ENCODE peak calls at places on chromosomes 5 and 9, in nine cellular contexts. E is GM23338, T is OCI-LY7, O is PC-3, A is GM23248, S is neural progenitor cell, J is hepatocyte, Z is SK-N-SH, C is MM.1S. K is an unnamed sample.

GRCh38 chr9:13956107-13956506 is 357.8 kb downstream of the NFIB start:
- DNase-seq in E (no peak), T (no peak), O (peak), A (no peak), S (no peak), J (no peak), Z (no peak), C (no peak), K (no peak)

GRCh38 chr5:90050135-90050534 is 359.4 kb downstream of the CETN3 start:
- DNase-seq in E (no peak), T (no peak), O (no peak), A (no peak), S (no peak), J (no peak), Z (no peak), C (no peak), K (no peak)

GRCh38 chr5:7849531-7850240 is 1.2 kb downstream of the CFAP90 start:
- DNase-seq in E (peak), T (no peak), O (no peak), A (peak), S (peak), J (peak), Z (peak), C (no peak), K (no peak)

GRCh38 chr5:154189256-154189818 is 1.2 kb upstream of the GALNT10 start:
- DNase-seq in E (peak), T (no peak), O (no peak), A (peak), S (peak), J (no peak), Z (peak), C (peak), K (no peak)

GRCh38 chr5:30384171-30384570 is 809.3 kb upstream of the CDH6 start:
- DNase-seq in E (no peak), T (no peak), O (no peak), A (no peak), S (no peak), J (no peak), Z (no peak), C (no peak), K (no peak)

GRCh38 chr9:1429328-1429727 is 379.2 kb downstream of the DMRT2 start:
- DNase-seq in E (peak), T (no peak), O (peak), A (peak), S (no peak), J (no peak), Z (peak), C (no peak), K (no peak)

GRCh38 chr5:61280205-61280604 is 51.9 kb upstream of the ZSWIM6 start:
- DNase-seq in E (no peak), T (no peak), O (peak), A (peak), S (no peak), J (peak), Z (no peak), C (no peak), K (peak)

GRCh38 chr5:67416986-67417385 is 220.4 kb upstream of the CD180 start:
- DNase-seq in E (peak), T (no peak), O (no peak), A (no peak), S (peak), J (no peak), Z (no peak), C (no peak), K (no peak)

GRCh38 chr9:129052592-129052991 is 16.2 kb downstream of the MIGA2 start:
- DNase-seq in E (no peak), T (no peak), O (peak), A (no peak), S (no peak), J (no peak), Z (no peak), C (no peak), K (peak)

GRCh38 chr9:2085719-2086515 is 70.8 kb downstream of the SMARCA2 start:
- DNase-seq in E (no peak), T (no peak), O (no peak), A (peak), S (no peak), J (no peak), Z (peak), C (no peak), K (no peak)

GRCh38 chr5:24749701-24750100 is 104.9 kb upstream of the CDH10 start:
- DNase-seq in E (no peak), T (no peak), O (no peak), A (no peak), S (no peak), J (no peak), Z (no peak), C (no peak), K (no peak)

DNA sequence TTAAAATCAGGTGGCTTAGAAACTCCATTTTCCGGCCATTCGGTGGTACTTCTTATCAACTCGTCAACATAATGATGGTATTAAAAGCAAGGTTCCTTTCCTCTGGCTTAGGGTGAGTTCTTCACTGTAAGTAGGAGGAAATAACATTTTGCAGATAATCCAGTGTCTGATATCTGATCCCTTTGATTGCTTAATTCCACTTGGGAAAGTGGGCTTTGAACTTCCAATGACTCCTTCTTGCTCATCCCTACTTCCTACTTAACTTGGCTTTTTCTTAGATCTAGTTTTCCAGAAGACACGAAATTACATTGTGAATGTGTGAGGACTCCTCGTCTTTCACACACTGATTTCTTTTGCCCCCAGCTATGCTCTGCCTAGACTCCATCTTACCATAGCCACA is 31.5 kb downstream of the DDX31 start:
- DNase-seq in E (no peak), T (no peak), O (peak), A (peak), S (no peak), J (no peak), Z (no peak), C (no peak), K (no peak)
- TF ChIP-seq EZH2phosphoT487 in E (no peak), T (no peak), O (no peak), A (no peak), S (no peak), J (no peak), Z (no peak), C (no peak), K (no peak)

GRCh38 chr9:97889941-97890557 is 32.3 kb downstream of the TRMO start:
- DNase-seq in E (peak), T (peak), O (peak), A (peak), S (peak), J (no peak), Z (peak), C (peak), K (no peak)
- TF ChIP-seq EZH2phosphoT487 in E (no peak), T (no peak), O (no peak), A (no peak), S (no peak), J (no peak), Z (no peak), C (no peak), K (no peak)

DNA sequence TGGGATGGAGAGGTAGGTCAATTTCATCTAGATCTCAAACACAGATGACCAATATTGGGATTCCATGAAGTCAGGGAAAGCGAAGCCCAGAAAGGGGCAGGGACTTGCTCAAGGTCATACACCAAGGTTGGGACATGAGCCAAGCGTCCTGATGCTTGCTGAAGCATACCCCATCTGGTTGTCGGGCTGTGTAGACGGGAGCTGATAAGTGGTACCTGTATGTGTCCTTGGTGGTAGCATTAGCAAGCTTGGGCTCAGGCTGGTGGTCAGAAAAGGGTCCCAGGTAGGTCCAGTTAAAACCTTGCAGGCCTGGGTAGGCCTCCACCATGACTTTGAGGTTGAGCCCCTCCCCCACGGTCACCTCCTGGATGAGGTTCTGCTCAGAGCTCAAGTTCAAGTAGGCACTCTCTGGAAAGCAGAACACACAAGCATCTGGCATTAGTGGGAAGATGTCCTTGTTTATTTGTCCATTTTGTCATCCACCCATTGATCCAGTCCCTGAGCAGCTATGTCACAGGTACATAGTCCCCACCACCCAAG is 13.2 kb downstream of the CSF1R start:
- DNase-seq in E (no peak), T (no peak), O (no peak), A (no peak), S (no peak), J (no peak), Z (no peak), C (no peak), K (no peak)
- TF ChIP-seq EZH2phosphoT487 in E (no peak), T (no peak), O (no peak), A (no peak), S (no peak), J (no peak), Z (no peak), C (no peak), K (no peak)

GRCh38 chr5:115859378-115859777 is 17.6 kb downstream of the AP3S1 start:
- DNase-seq in E (no peak), T (no peak), O (no peak), A (peak), S (no peak), J (no peak), Z (no peak), C (no peak), K (no peak)
- TF ChIP-seq EZH2phosphoT487 in E (no peak), T (no peak), O (no peak), A (no peak), S (no peak), J (no peak), Z (no peak), C (no peak), K (no peak)

DNA sequence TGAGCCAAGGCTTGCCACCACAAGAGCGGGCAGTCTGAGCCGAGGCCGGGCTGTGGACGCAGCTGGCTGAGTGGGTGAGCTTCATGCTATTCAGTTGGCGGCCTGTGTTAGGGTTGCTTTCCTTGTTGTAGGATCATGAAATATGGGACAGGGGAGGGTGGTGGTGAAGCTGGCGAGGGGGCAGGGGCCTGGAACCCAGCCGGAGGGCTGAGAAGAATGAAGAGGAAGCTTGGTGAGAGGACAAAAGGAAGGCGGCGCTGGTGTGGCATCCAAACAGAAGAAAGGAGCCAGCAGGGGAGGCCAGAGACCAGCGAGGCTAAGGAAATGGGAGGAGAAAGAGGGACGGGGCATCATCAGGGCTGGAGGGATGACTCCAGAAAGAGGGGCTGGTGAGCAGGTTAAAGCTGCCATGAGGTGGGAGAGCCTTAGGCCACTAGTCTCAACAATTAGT is 18.3 kb downstream of the RALGPS1 start:
- DNase-seq in E (peak), T (no peak), O (no peak), A (no peak), S (peak), J (no peak), Z (no peak), C (no peak), K (no peak)
- TF ChIP-seq EZH2phosphoT487 in E (no peak), T (no peak), O (no peak), A (no peak), S (no peak), J (no peak), Z (no peak), C (no peak), K (no peak)

GRCh38 chr5:135016926-135017325 is 17.1 kb downstream of the PITX1 start:
- DNase-seq in E (no peak), T (no peak), O (no peak), A (no peak), S (no peak), J (no peak), Z (no peak), C (no peak), K (no peak)
- TF ChIP-seq EZH2phosphoT487 in E (no peak), T (no peak), O (no peak), A (no peak), S (no peak), J (no peak), Z (no peak), C (no peak), K (no peak)

GRCh38 chr5:158947831-158948230 is 151.9 kb downstream of the EBF1 start:
- DNase-seq in E (no peak), T (no peak), O (no peak), A (peak), S (no peak), J (no peak), Z (no peak), C (no peak), K (no peak)
- TF ChIP-seq EZH2phosphoT487 in E (no peak), T (no peak), O (no peak), A (no peak), S (no peak), J (no peak), Z (no peak), C (no peak), K (no peak)

DNA sequence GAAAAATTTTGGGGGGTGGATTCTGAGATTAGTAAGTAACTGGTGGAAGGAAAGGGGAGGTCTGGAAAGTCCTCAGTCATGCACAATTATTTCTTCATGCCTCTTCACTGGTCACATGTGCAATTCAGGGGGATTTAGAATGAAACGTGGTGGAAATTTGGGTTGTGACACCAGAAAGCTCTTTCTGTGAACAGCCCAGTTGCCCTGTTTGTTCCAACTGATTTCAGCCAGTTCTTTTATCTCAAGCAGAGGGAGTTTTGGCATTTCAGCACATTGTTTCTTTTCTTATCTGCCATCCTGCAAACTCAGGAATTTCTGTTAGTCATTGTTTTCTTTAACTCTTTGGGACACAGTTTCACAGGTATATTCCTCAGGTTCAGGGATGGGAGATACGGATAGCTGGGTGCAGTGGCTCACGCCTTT is 5.1 kb upstream of the B4GALT1 start:
- DNase-seq in E (no peak), T (no peak), O (peak), A (peak), S (no peak), J (peak), Z (no peak), C (no peak), K (no peak)
- TF ChIP-seq EZH2phosphoT487 in E (no peak), T (no peak), O (no peak), A (no peak), S (no peak), J (no peak), Z (no peak), C (no peak), K (no peak)

GRCh38 chr5:138990986-138991645 is 116.0 kb upstream of the LRRTM2 start:
- DNase-seq in E (no peak), T (no peak), O (peak), A (no peak), S (peak), J (no peak), Z (no peak), C (no peak), K (no peak)
- TF ChIP-seq EZH2phosphoT487 in E (no peak), T (no peak), O (no peak), A (no peak), S (no peak), J (no peak), Z (no peak), C (no peak), K (no peak)

DNA sequence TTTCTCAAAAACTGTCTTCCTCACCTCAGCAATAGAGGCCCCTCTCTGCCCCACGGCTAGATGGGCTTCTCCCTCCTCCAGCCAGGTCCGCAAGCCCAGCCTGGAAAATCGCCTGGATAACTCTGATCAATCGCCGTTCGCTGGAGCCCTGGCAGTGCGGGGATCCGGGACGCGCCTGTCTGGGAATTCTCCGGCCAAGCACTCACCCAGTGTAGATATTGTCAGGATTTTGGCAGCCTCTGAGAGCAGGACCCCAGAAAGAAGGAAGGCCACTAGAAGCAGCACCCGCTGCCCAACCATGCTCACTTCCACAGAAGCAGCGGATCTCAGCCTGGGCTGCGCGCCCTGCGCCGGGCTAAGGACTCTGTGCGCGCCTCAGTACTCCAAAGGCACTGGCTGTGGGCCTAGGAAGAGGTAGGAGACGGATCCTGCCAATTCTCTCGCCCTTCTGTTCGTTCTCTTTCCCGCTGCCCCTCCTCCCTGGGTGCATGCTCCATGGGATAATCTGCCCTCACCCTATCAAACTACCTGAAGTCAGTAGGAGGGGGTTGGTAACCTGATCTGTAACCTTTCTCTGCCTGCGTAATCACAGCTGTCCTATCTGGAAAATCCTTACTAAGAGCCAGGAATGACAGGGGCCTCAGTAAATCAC is at the start of gene UGT3A1:
- DNase-seq in E (peak), T (no peak), O (no peak), A (no peak), S (peak), J (peak), Z (no peak), C (no peak), K (no peak)
- TF ChIP-seq EZH2phosphoT487 in E (no peak), T (no peak), O (no peak), A (no peak), S (no peak), J (no peak), Z (no peak), C (no peak), K (no peak)